ENCODE peak calls at places on chromosomes 16 and 17, in ten cellular contexts. P is CD8-positive, alpha-beta memory T cell; Y is CD4-positive, CD25-positive, alpha-beta regulatory T cell; K is IMR-90; C is H9; U is PC-3; X is right cardiac atrium; H is OCI-LY7; R is left lung; T is mesenchymal stem cell. F is an unnamed sample. For H3K9me3, the result is how much of the 10 kb centered on the place peaks cover.

GRCh38 chr17:14845562-14846335 is 419.4 kb downstream of the PMP22 start:
- DNase-seq in P (no peak), Y (no peak), K (peak), C (no peak), U (no peak), X (no peak), H (no peak), R (no peak), T (no peak), F (no peak)

GRCh38 chr17:71926746-71927398 is 193.9 kb upstream of the SOX9 start:
- DNase-seq in P (no peak), Y (no peak), K (no peak), C (no peak), U (peak), X (no peak), H (no peak), R (no peak), T (no peak), F (no peak)

GRCh38 chr17:54172654-54173316 is 350.1 kb downstream of the KIF2B start:
- DNase-seq in P (no peak), Y (no peak), K (no peak), C (peak), U (peak), X (no peak), H (peak), R (no peak), T (peak), F (no peak)

GRCh38 chr16:49012961-49013726 is 268.5 kb downstream of the CBLN1 start:
- DNase-seq in P (no peak), Y (no peak), K (no peak), C (no peak), U (no peak), X (peak), H (no peak), R (no peak), T (no peak), F (no peak)

GRCh38 chr16:12881182-12881581 is 20.2 kb upstream of the SHISA9 start:
- DNase-seq in P (no peak), Y (no peak), K (no peak), C (no peak), U (no peak), X (no peak), H (no peak), R (no peak), T (no peak), F (no peak)

GRCh38 chr17:67289174-67289876 is 44.3 kb upstream of the HELZ start:
- DNase-seq in P (no peak), Y (no peak), K (peak), C (peak), U (no peak), X (peak), H (peak), R (peak), T (no peak), F (no peak)

GRCh38 chr17:15384142-15384803 is 42.9 kb upstream of the TEKT3 start:
- DNase-seq in P (no peak), Y (no peak), K (peak), C (no peak), U (no peak), X (peak), H (no peak), R (no peak), T (peak), F (no peak)

GRCh38 chr17:54891176-54891821 is 9.4 kb upstream of the TOM1L1 start:
- DNase-seq in P (no peak), Y (peak), K (peak), C (peak), U (peak), X (no peak), H (peak), R (no peak), T (peak), F (no peak)

GRCh38 chr17:64774888-64775600 is 112.9 kb upstream of the SMURF2 start:
- DNase-seq in P (no peak), Y (no peak), K (no peak), C (no peak), U (no peak), X (no peak), H (no peak), R (no peak), T (no peak), F (no peak)

GRCh38 chr16:30958164-30959083 is 870 bp downstream of the SETD1A start:
- DNase-seq in P (peak), Y (no peak), K (peak), C (peak), U (peak), X (peak), H (peak), R (no peak), T (peak), F (no peak)

GRCh38 chr17:58323420-58324408 is 4.9 kb downstream of the TSPOAP1 start:
- DNase-seq in P (no peak), Y (peak), K (no peak), C (no peak), U (no peak), X (no peak), H (no peak), R (no peak), T (no peak), F (no peak)

GRCh38 chr16:20768121-20768520 is 4.3 kb downstream of the ACSM3 start:
- DNase-seq in P (no peak), Y (no peak), K (no peak), C (no peak), U (no peak), X (no peak), H (no peak), R (no peak), T (no peak), F (no peak)

GRCh38 chr16:83100679-83101078 is 473.9 kb downstream of the CDH13 start:
- DNase-seq in P (no peak), Y (no peak), K (no peak), C (no peak), U (peak), X (no peak), H (no peak), R (no peak), T (no peak), F (no peak)

GRCh38 chr17:4739122-4740024 is at the start of the genes CXCL16 and ZMYND15:
- DNase-seq in P (peak), Y (peak), K (no peak), C (peak), U (peak), X (peak), H (peak), R (peak), T (peak), F (peak)

DNA sequence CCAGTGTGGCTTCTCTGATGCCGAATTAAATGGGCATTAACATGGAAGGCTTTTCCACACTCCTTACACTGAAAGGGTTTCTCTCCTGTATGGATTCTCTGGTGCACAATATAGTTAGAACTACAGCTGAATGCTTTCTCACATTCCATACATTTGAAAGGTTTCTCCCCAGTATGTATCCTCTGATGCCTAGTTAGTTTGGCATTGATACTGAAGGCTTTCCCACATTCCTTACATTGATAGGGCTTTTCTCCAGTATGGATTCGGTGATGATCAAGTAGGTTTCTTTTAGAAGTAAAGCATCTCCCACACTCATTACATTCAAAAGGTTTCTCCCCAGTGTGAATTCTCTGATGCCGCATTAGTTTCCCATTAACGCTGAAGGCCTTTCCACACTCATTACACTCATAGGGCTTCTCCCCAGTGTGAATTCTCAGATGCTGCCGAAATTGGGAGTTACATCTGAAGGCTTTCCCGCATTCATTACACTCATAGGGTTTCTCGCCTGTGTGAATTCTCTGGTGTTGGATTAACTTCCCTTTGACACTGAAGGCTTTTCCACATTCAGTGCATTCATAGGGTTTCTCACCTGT is 6.5 kb upstream of the TLE7 start:
- DNase-seq in P (no peak), Y (no peak), K (no peak), C (no peak), U (no peak), X (no peak), H (no peak), R (no peak), T (no peak), F (no peak)
- H3K9me3 ChIP-seq in P (under half), Y (half or more), K (half or more), C (half or more), U (under half), X (under half), H (under half), R (under half), T (half or more), F (under half)

GRCh38 chr16:3194792-3195191 is 6.8 kb downstream of the OR1F1 start:
- DNase-seq in P (no peak), Y (no peak), K (no peak), C (no peak), U (no peak), X (no peak), H (no peak), R (no peak), T (no peak), F (no peak)

GRCh38 chr16:3195975-3196374 is 8.0 kb downstream of the OR1F1 start:
- DNase-seq in P (no peak), Y (no peak), K (no peak), C (no peak), U (peak), X (no peak), H (no peak), R (no peak), T (no peak), F (no peak)

GRCh38 chr16:3190949-3191353 is 2.9 kb downstream of the OR1F1 start:
- DNase-seq in P (no peak), Y (peak), K (no peak), C (no peak), U (no peak), X (no peak), H (no peak), R (no peak), T (no peak), F (no peak)

GRCh38 chr16:3192476-3193019 is 4.5 kb downstream of the OR1F1 start:
- DNase-seq in P (no peak), Y (no peak), K (no peak), C (no peak), U (no peak), X (no peak), H (no peak), R (no peak), T (no peak), F (no peak)

DNA sequence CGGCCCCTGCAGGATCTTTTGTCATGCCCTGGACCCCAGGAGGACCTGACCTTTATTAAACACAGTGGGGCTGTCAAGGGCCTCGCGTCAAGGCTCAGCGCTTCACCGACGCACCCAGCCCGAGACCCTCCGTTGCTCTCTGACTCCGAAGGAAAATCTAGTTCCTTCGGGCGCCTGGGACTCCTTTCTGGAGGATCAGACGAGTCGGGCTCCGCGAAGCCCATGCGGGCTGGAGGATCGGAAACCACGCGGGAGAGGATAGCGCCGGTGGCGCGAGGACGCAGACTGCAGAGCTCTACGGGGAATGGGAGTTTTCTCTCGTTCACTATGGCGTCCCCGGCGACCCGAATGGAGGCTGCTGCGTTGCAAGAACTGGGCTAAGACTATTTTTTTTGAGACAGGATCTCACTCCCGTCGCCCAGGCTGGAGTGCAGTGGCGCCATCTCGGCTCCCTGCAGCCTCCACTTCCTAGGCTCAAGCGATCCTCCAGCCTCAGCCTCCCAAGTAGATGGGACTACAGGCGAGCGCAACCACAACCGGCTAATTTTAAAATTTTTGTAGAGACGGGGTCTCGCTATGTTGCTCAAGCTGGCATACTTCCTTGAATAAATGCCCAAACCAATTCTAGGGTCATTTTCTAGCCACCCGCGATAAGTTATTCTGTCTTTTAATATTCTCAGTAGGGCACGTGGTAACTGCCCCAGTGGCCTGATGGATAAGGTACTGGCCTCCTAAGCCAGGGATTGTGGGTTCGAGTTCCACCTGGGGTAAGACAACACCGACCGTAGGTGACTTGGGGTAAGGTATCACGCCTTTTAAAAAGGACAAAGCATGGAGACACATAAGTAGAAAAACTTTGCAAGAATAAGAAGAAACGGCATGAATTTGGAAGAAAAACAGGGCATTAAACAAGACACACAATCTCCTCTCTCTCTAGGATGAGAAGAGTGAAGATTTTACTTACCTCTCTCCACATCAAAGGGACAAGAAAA is 5.5 kb downstream of the OR1F1 start:
- DNase-seq in P (no peak), Y (no peak), K (no peak), C (no peak), U (peak), X (no peak), H (no peak), R (no peak), T (no peak), F (no peak)
- H3K9me3 ChIP-seq in P (under half), Y (under half), K (under half), C (under half), U (under half), X (under half), H (under half), R (under half), T (under half), F (under half)

GRCh38 chr16:35711958-35712357 is 2252.5 kb downstream of the TP53TG3F start:
- DNase-seq in P (no peak), Y (no peak), K (no peak), C (no peak), U (no peak), X (no peak), H (no peak), R (no peak), T (no peak), F (no peak)
- H3K9me3 ChIP-seq in P (under half), Y (under half), K (under half), C (half or more), U (under half), X (under half), H (under half), R (under half), T (under half), F (under half)

GRCh38 chr16:88830250-88830649 is 18.5 kb upstream of the APRT start:
- DNase-seq in P (no peak), Y (no peak), K (no peak), C (no peak), U (no peak), X (peak), H (no peak), R (no peak), T (peak), F (no peak)
- H3K9me3 ChIP-seq in P (under half), Y (under half), K (under half), C (under half), U (under half), X (under half), H (under half), R (under half), T (under half), F (under half)

DNA sequence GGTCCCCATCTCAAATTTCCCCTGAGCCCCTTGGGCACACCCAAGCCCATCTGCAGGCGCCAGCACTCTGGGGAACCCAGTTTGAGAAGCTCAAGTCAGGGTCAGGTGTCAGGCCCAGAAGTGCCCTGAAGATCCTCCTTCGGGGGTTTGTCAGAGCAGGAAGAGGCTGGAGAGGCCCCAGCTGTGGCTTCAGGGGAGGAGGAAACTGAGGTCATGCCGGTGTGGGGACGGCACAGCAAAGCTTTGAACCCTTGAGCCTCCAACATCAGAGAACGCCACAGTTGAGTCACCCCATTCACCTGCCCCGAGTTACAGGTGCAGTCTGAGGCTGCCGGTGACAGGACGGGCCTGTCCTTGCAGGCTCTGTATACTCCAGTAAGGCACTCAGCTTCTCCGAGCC is 140.2 kb upstream of the CIBAR2 start:
- DNase-seq in P (no peak), Y (peak), K (no peak), C (no peak), U (no peak), X (no peak), H (peak), R (no peak), T (no peak), F (no peak)
- H3K9me3 ChIP-seq in P (under half), Y (under half), K (under half), C (under half), U (under half), X (under half), H (under half), R (under half), T (under half), F (under half)

GRCh38 chr16:74909665-74910064 is 75.3 kb downstream of the WDR59 start:
- DNase-seq in P (no peak), Y (no peak), K (no peak), C (no peak), U (no peak), X (no peak), H (no peak), R (no peak), T (no peak), F (no peak)
- H3K9me3 ChIP-seq in P (under half), Y (under half), K (under half), C (under half), U (under half), X (under half), H (under half), R (under half), T (under half), F (under half)

DNA sequence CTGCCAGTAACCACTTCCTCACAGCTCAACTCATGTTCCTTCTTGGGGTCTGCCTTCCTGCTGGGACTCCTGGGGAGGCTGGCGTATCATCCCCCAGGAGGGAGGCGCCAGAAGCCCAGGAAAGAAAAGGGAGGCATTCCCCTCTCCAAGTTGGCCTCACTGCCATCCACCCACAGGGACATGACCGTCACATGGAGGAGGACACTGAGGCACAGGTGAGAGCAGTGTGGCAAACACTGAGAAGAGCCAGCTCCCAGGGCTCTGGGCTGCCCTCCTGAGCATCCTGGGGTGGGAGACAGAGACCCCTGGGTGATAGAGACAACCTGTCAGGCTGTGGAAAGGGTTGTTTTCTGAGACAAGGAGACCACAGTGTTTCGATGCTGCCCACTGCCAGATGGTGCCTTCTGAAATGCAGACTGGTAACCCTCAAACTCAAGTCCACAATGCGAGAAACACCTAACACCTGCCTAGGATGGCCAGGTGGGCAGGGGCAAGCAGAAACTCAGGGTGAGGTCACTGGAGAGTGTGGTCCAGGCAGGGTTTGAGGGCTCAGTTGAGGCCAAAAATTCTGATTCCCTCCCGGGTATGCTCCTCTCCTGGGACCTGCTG is 1722.1 kb downstream of the TP53TG3F start:
- DNase-seq in P (no peak), Y (no peak), K (no peak), C (no peak), U (no peak), X (no peak), H (no peak), R (no peak), T (no peak), F (no peak)
- H3K9me3 ChIP-seq in P (under half), Y (under half), K (under half), C (half or more), U (under half), X (under half), H (under half), R (under half), T (under half), F (under half)

GRCh38 chr16:35142147-35142808 is 1682.9 kb downstream of the TP53TG3F start:
- DNase-seq in P (no peak), Y (no peak), K (no peak), C (no peak), U (no peak), X (no peak), H (no peak), R (no peak), T (no peak), F (no peak)

GRCh38 chr16:35142809-35143192 is 1683.4 kb downstream of the TP53TG3F start:
- DNase-seq in P (no peak), Y (no peak), K (no peak), C (no peak), U (no peak), X (no peak), H (no peak), R (no peak), T (no peak), F (no peak)

GRCh38 chr16:35146031-35146710 is 1686.8 kb downstream of the TP53TG3F start:
- DNase-seq in P (no peak), Y (no peak), K (no peak), C (no peak), U (no peak), X (no peak), H (no peak), R (no peak), T (no peak), F (no peak)

GRCh38 chr16:35146723-35147458 is 1687.5 kb downstream of the TP53TG3F start:
- DNase-seq in P (no peak), Y (no peak), K (no peak), C (no peak), U (no peak), X (no peak), H (no peak), R (no peak), T (no peak), F (no peak)

GRCh38 chr16:35144212-35144932 is 1685.0 kb downstream of the TP53TG3F start:
- DNase-seq in P (no peak), Y (no peak), K (no peak), C (no peak), U (no peak), X (no peak), H (no peak), R (no peak), T (no peak), F (no peak)
- H3K9me3 ChIP-seq in P (under half), Y (under half), K (half or more), C (half or more), U (under half), X (under half), H (under half), R (under half), T (under half), F (under half)

GRCh38 chr17:27069842-27070508 is 223.9 kb upstream of the WSB1 start:
- DNase-seq in P (no peak), Y (no peak), K (no peak), C (no peak), U (no peak), X (no peak), H (no peak), R (no peak), T (no peak), F (no peak)
- H3K9me3 ChIP-seq in P (under half), Y (under half), K (under half), C (half or more), U (under half), X (under half), H (under half), R (under half), T (under half), F (under half)

DNA sequence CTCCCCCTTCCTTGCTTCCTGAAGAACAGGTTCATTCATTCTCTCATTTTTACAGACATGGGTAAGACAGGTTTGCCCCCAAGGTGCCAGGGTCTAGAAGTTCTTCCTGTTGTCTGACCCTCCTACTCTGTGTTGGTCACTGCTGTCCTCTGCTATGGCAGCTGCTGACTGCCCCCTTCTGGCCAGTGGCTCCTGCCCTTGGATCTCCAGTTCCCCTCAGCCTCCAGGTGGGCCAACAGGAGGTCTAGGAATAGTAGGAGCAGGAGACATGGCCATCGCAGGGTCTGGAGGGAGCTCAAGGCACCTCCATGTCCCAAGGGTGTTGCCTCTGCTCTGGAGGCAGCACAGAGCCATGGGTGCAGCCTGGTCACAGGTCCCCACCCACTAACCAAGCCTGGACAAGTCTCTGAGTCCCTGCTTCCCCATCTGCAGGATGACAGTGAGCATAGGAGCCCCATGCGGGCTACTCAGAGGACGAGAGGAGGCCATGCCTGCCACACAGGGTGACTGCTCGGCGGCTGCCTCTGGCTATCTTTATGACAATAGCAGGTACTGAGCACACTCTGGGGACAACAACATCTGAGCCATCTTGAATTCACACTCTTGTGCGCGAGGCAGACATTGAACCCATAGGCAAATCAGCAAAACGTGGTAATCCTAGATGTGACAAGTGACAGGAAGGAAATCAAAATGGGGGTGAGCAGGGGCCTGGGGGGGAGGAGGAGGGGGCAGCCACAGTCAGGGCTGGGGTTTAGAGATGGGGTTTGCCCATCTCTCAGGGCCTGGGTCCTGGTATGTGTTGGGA is 27.0 kb upstream of the NXPH3 start:
- DNase-seq in P (no peak), Y (no peak), K (peak), C (peak), U (peak), X (peak), H (no peak), R (no peak), T (peak), F (no peak)
- H3K9me3 ChIP-seq in P (under half), Y (under half), K (under half), C (under half), U (under half), X (under half), H (under half), R (under half), T (under half), F (under half)